ENCODE peak calls at places on chromosome 20, in eight cellular contexts. A is stimulated activated effector memory CD8-positive, alpha-beta T cell treated with anti-CD3 and anti-CD28 coated beads, Interleukin-12 subunit alpha, Interleukin-12 subunit beta, amount 100 ng/mL, for 72 hours; J is SK-N-DZ; N is pons; E is activated T-cell treated with anti-CD3 and anti-CD28 coated beads, Interleukin-2, amount 50 U/mL, for 4 hours; B is SW480; K is amygdala; R is endothelial cell. O is an unnamed sample.

GRCh38 chr20:35001596-35002362 is 46.1 kb downstream of the MYH7B start:
- DNase-seq in A (no peak), J (no peak), N (no peak), E (no peak), B (no peak), K (no peak), R (no peak), O (peak; percentile 43)

GRCh38 chr20:2386516-2387179 is 5.9 kb downstream of the TGM6 start:
- DNase-seq in A (no peak), J (no peak), N (no peak), E (no peak), B (peak; percentile 47), K (no peak), R (no peak), O (no peak)

GRCh38 chr20:10565191-10565921 is 108.4 kb downstream of the JAG1 start:
- DNase-seq in A (no peak), J (peak; percentile 41), N (no peak), E (no peak), B (no peak), K (no peak), R (no peak), O (no peak)

GRCh38 chr20:59636791-59637370 is 32.5 kb downstream of the PHACTR3 start:
- DNase-seq in A (no peak), J (no peak), N (no peak), E (no peak), B (no peak), K (no peak), R (no peak), O (no peak)

GRCh38 chr20:47814632-47815415 is 29.5 kb upstream of the SULF2 start:
- DNase-seq in A (no peak), J (peak; percentile 59), N (no peak), E (no peak), B (no peak), K (no peak), R (no peak), O (no peak)

GRCh38 chr20:38825901-38826625 is 20.6 kb downstream of the PPP1R16B start:
- DNase-seq in A (no peak), J (peak; percentile 67), N (no peak), E (no peak), B (peak; percentile 87), K (no peak), R (no peak), O (peak; percentile 19)

GRCh38 chr20:57849126-57849867 is 139.5 kb upstream of the PMEPA1 start:
- DNase-seq in A (no peak), J (no peak), N (no peak), E (no peak), B (no peak), K (no peak), R (no peak), O (no peak)

GRCh38 chr20:47150403-47151152 is 205.9 kb downstream of the ZMYND8 start:
- DNase-seq in A (no peak), J (peak; percentile 72), N (peak; percentile 39), E (no peak), B (peak; percentile 84), K (no peak), R (peak; percentile 80), O (peak; percentile 83)

GRCh38 chr20:17421493-17421892 is 109.7 kb downstream of the BFSP1 start:
- DNase-seq in A (no peak), J (no peak), N (no peak), E (no peak), B (no peak), K (no peak), R (no peak), O (no peak)

GRCh38 chr20:10110151-10110550 is 75.4 kb downstream of the ANKEF1 start:
- DNase-seq in A (no peak), J (no peak), N (no peak), E (no peak), B (no peak), K (no peak), R (no peak), O (no peak)

GRCh38 chr20:32539817-32540675 is 45.1 kb downstream of the NOL4L start:
- DNase-seq in A (peak; percentile 52), J (no peak), N (no peak), E (peak; percentile 46), B (no peak), K (no peak), R (no peak), O (no peak)

GRCh38 chr20:41205313-41205712 is 68.0 kb downstream of the PLCG1 start:
- DNase-seq in A (no peak), J (no peak), N (peak; percentile 99), E (no peak), B (no peak), K (peak; percentile 73), R (no peak), O (no peak)

GRCh38 chr20:11982289-11982957 is 64.7 kb downstream of the BTBD3 start:
- DNase-seq in A (no peak), J (no peak), N (no peak), E (no peak), B (peak; percentile 75), K (no peak), R (no peak), O (no peak)

GRCh38 chr20:58628491-58629212 is 22.4 kb upstream of the STX16 start:
- DNase-seq in A (no peak), J (no peak), N (no peak), E (no peak), B (no peak), K (no peak), R (no peak), O (no peak)

GRCh38 chr20:17586250-17586649 is 16.4 kb downstream of the DSTN start:
- DNase-seq in A (no peak), J (no peak), N (no peak), E (no peak), B (no peak), K (no peak), R (no peak), O (no peak)

GRCh38 chr20:62050166-62051120 is 15.2 kb downstream of the TAF4 start:
- DNase-seq in A (no peak), J (no peak), N (no peak), E (no peak), B (no peak), K (no peak), R (no peak), O (no peak)

GRCh38 chr20:14197097-14197496 is 140.3 kb downstream of the FLRT3 start:
- DNase-seq in A (no peak), J (no peak), N (no peak), E (no peak), B (no peak), K (no peak), R (no peak), O (no peak)

GRCh38 chr20:36575066-36575743 is 1.8 kb downstream of the TGIF2 start:
- DNase-seq in A (no peak), J (peak; percentile 68), N (peak; percentile 51), E (no peak), B (no peak), K (no peak), R (peak; percentile 18), O (peak; percentile 81)

GRCh38 chr20:20338133-20338730 is 29.7 kb upstream of the INSM1 start:
- DNase-seq in A (no peak), J (no peak), N (no peak), E (no peak), B (no peak), K (peak; percentile 24), R (no peak), O (no peak)

GRCh38 chr20:35013421-35014411 is 58.0 kb downstream of the MYH7B start:
- DNase-seq in A (no peak), J (no peak), N (no peak), E (no peak), B (no peak), K (no peak), R (no peak), O (no peak)

GRCh38 chr20:308427-309038 is 11.2 kb downstream of the ZCCHC3 start:
- DNase-seq in A (no peak), J (no peak), N (no peak), E (no peak), B (no peak), K (no peak), R (no peak), O (no peak)

GRCh38 chr20:50138479-50139393 is 14.8 kb downstream of the PEDS1 start:
- DNase-seq in A (no peak), J (no peak), N (peak; percentile 92), E (no peak), B (peak; percentile 93), K (peak; percentile 86), R (no peak), O (no peak)

GRCh38 chr20:51372176-51372803 is 170.2 kb downstream of the NFATC2 start:
- DNase-seq in A (peak; percentile 41), J (peak; percentile 70), N (peak; percentile 45), E (peak; percentile 55), B (peak; percentile 79), K (peak; percentile 32), R (peak; percentile 75), O (peak; percentile 54)